ENCODE peak calls at places on chromosomes 13 and 19, in four cellular contexts. P, M, Z and D are unnamed samples.

GRCh38 chr13:20241593-20241992 is 9.5 kb upstream of the GJB6 start:
- DNase-seq in Z (no peak), M (no peak), P (no peak), D (no peak)

GRCh38 chr19:7349961-7350711 is 1.4 kb downstream of the ARHGEF18 start:
- DNase-seq in M (no peak), Z (no peak), P (no peak), D (no peak)

GRCh38 chr13:46313441-46314257 is 73.4 kb downstream of the RUBCNL start:
- DNase-seq in M (no peak), P (no peak), Z (no peak), D (no peak)

GRCh38 chr19:11693505-11694499 is 44.9 kb downstream of the ZNF823 start:
- DNase-seq in Z (peak; percentile 64), M (no peak), P (peak; percentile 85), D (no peak)

GRCh38 chr13:33319859-33320258 is 34.3 kb upstream of the STARD13 start:
- DNase-seq in Z (no peak), P (no peak), M (no peak), D (no peak)

GRCh38 chr13:71645467-71645866 is 221.5 kb downstream of the DACH1 start:
- DNase-seq in Z (no peak), M (no peak), P (no peak), D (no peak)

GRCh38 chr13:44573790-44574465 is 2.2 kb downstream of the TSC22D1 start:
- DNase-seq in Z (peak; percentile 44), M (no peak), P (peak; percentile 11), D (peak; percentile 55)

GRCh38 chr13:46515793-46516192 is 37.2 kb upstream of the LRCH1 start:
- DNase-seq in P (no peak), M (no peak), Z (no peak), D (no peak)

GRCh38 chr19:11355160-11356073 is at the start of gene PLPPR2:
- DNase-seq in P (peak; percentile 68), M (peak; percentile 25), Z (peak; percentile 94), D (peak; percentile 84)

GRCh38 chr19:35214766-35215422 is 13.6 kb downstream of the FAM187B start:
- DNase-seq in M (no peak), P (no peak), Z (no peak), D (no peak)

GRCh38 chr19:35213678-35214632 is 14.6 kb downstream of the FAM187B start:
- DNase-seq in P (no peak), M (peak; percentile 93), Z (peak; percentile 50), D (peak; percentile 48)

GRCh38 chr19:35219008-35219407 is 9.5 kb downstream of the FAM187B start:
- DNase-seq in Z (no peak), M (no peak), P (no peak), D (no peak)

GRCh38 chr19:35216026-35216832 is 12.3 kb downstream of the FAM187B start:
- DNase-seq in P (no peak), Z (no peak), M (no peak), D (no peak)

GRCh38 chr19:35216833-35217707 is 11.5 kb downstream of the FAM187B start:
- DNase-seq in P (no peak), Z (peak; percentile 57), M (no peak), D (no peak)
- TF ChIP-seq CHD4 in P (no peak), Z (no peak), M (no peak), D (no peak)

GRCh38 chr19:54795763-54796162 is 7.6 kb upstream of the KIR2DL4 start:
- DNase-seq in M (no peak), Z (no peak), P (no peak), D (no peak)

GRCh38 chr19:54790711-54791110 is 12.7 kb upstream of the KIR2DL4 start:
- DNase-seq in Z (no peak), P (no peak), M (no peak), D (no peak)

GRCh38 chr19:54791476-54791875 is 11.9 kb upstream of the KIR2DL4 start:
- DNase-seq in M (no peak), Z (no peak), P (no peak), D (no peak)

GRCh38 chr19:54792814-54793213 is 10.6 kb upstream of the KIR2DL4 start:
- DNase-seq in Z (no peak), P (no peak), M (peak; percentile 23), D (no peak)
- TF ChIP-seq POLR2A in Z (no peak), P (no peak), M (no peak), D (no peak)

GRCh38 chr19:41915248-41916032 is 12.8 kb downstream of the ERFL start:
- DNase-seq in P (no peak), Z (no peak), M (no peak), D (no peak)
- TF ChIP-seq SMC3 in P (no peak), Z (no peak), M (no peak), D (no peak)

GRCh38 chr13:28573595-28574373 is 78.9 kb upstream of the FLT1 start:
- DNase-seq in Z (no peak), P (no peak), M (no peak), D (no peak)

GRCh38 chr13:28579334-28579733 is 79.6 kb upstream of the POMP start:
- DNase-seq in M (no peak), P (no peak), Z (no peak), D (no peak)

GRCh38 chr13:28576037-28576436 is 81.1 kb upstream of the FLT1 start:
- DNase-seq in P (no peak), M (no peak), Z (no peak), D (no peak)

GRCh38 chr13:28575200-28575599 is 80.3 kb upstream of the FLT1 start:
- DNase-seq in P (no peak), Z (peak; percentile 51), M (peak; percentile 26), D (no peak)

GRCh38 chr13:28574617-28575142 is 79.8 kb upstream of the FLT1 start:
- DNase-seq in Z (peak; percentile 91), P (peak; percentile 10), M (peak; percentile 25), D (peak; percentile 86)
- TF ChIP-seq CHD4 in Z (no peak), P (no peak), M (no peak), D (no peak)

GRCh38 chr13:100229603-100230002 is 140.7 kb downstream of the PCCA start:
- DNase-seq in P (no peak), M (no peak), Z (no peak), D (no peak)

GRCh38 chr13:100235311-100235901 is 146.5 kb downstream of the PCCA start:
- DNase-seq in Z (peak; percentile 44), M (no peak), P (peak; percentile 60), D (peak; percentile 46)

GRCh38 chr13:100234524-100235136 is 145.7 kb downstream of the PCCA start:
- DNase-seq in Z (no peak), P (peak; percentile 77), M (no peak), D (peak; percentile 14)

GRCh38 chr13:100234006-100234405 is 145.1 kb downstream of the PCCA start:
- DNase-seq in Z (no peak), M (no peak), P (no peak), D (no peak)

GRCh38 chr13:100230813-100231575 is 142.1 kb downstream of the PCCA start:
- DNase-seq in P (no peak), Z (no peak), M (no peak), D (no peak)
- TF ChIP-seq POLR2A in P (no peak), Z (no peak), M (no peak), D (no peak)

GRCh38 chr19:51727349-51727880 is 3.6 kb upstream of the HAS1 start:
- DNase-seq in P (no peak), Z (no peak), M (no peak), D (no peak)
- TF ChIP-seq SMC3 in P (no peak), Z (no peak), M (no peak), D (no peak)

GRCh38 chr19:10105241-10106099 is 692 bp upstream of the PPAN start:
- DNase-seq in P (no peak), Z (no peak), M (peak; percentile 82), D (no peak)
- TF ChIP-seq CHD4 in P (peak; percentile 54), Z (peak; percentile 79), M (no peak), D (no peak)

GRCh38 chr19:49492573-49493411 is 3.4 kb upstream of the RPS11 start:
- DNase-seq in P (peak; percentile 54), Z (peak; percentile 73), M (no peak), D (no peak)
- TF ChIP-seq POLR2A in P (peak; percentile 91), Z (peak; percentile 97), M (peak; percentile 68), D (no peak)

GRCh38 chr19:28731577-28731976 is 481.4 kb downstream of the UQCRFS1 start:
- DNase-seq in P (no peak), M (no peak), Z (no peak), D (no peak)

GRCh38 chr19:28726533-28726932 is 486.4 kb downstream of the UQCRFS1 start:
- DNase-seq in Z (no peak), M (no peak), P (no peak), D (no peak)

GRCh38 chr19:28727133-28727834 is 485.7 kb downstream of the UQCRFS1 start:
- DNase-seq in Z (peak; percentile 77), M (no peak), P (no peak), D (no peak)

GRCh38 chr19:28727835-28728159 is 485.2 kb downstream of the UQCRFS1 start:
- DNase-seq in P (no peak), M (no peak), Z (no peak), D (no peak)

GRCh38 chr19:28731113-28731512 is 481.8 kb downstream of the UQCRFS1 start:
- DNase-seq in M (no peak), P (no peak), Z (no peak), D (no peak)
- TF ChIP-seq SMC3 in M (no peak), P (no peak), Z (no peak), D (no peak)

GRCh38 chr13:114057131-114058050 is 75.0 kb downstream of the RASA3 start:
- DNase-seq in M (no peak), P (no peak), Z (peak; percentile 16), D (no peak)
- TF ChIP-seq CHD4 in M (no peak), P (no peak), Z (no peak), D (no peak)